ENCODE peak calls at places on chromosomes 12 and 14, in five cellular contexts. A is cardiac fibroblast, K is kidney epithelial cell, M is OCI-LY7, P is heart right ventricle. N is an unnamed sample.

GRCh38 chr14:90574640-90575131 is 177.9 kb downstream of the CALM1 start:
- DNase-seq in A (peak), K (no peak), M (no peak), P (peak), N (no peak)

GRCh38 chr12:12817611-12818010 is 4.5 kb downstream of the DDX47 start:
- DNase-seq in A (no peak), K (no peak), M (no peak), P (no peak), N (no peak)

GRCh38 chr14:69772082-69773017 is 5.4 kb downstream of the SRSF5 start:
- DNase-seq in A (no peak), K (no peak), M (no peak), P (no peak), N (no peak)

GRCh38 chr12:12993367-12993766 is 6.7 kb downstream of the HEBP1 start:
- DNase-seq in A (no peak), K (no peak), M (no peak), P (no peak), N (no peak)

GRCh38 chr12:54419088-54419887 is at the start of gene ITGA5:
- DNase-seq in A (peak), K (no peak), M (no peak), P (peak), N (peak)

GRCh38 chr12:4962539-4963486 is 53.1 kb downstream of the KCNA1 start:
- DNase-seq in A (no peak), K (no peak), M (no peak), P (no peak), N (no peak)

GRCh38 chr12:32198555-32198954 is 91.9 kb downstream of the BICD1 start:
- DNase-seq in A (peak), K (peak), M (no peak), P (no peak), N (no peak)

GRCh38 chr12:20220339-20220738 is 148.0 kb upstream of the PDE3A start:
- DNase-seq in A (peak), K (no peak), M (peak), P (no peak), N (peak)

GRCh38 chr12:38907171-38907923 is 2.0 kb upstream of the CPNE8 start:
- DNase-seq in A (no peak), K (no peak), M (no peak), P (no peak), N (no peak)

GRCh38 chr12:71947645-71948105 is 9.0 kb downstream of the TPH2 start:
- DNase-seq in A (peak), K (peak), M (no peak), P (no peak), N (peak)

GRCh38 chr12:86727151-86727550 is 471.0 kb upstream of the MGAT4C start:
- DNase-seq in A (peak), K (no peak), M (no peak), P (no peak), N (peak)

GRCh38 chr12:95803817-95804216 is 13.3 kb upstream of the NTN4 start:
- DNase-seq in A (no peak), K (no peak), M (no peak), P (no peak), N (no peak)

GRCh38 chr12:11728154-11728755 is 78.8 kb downstream of the ETV6 start:
- DNase-seq in A (no peak), K (no peak), M (no peak), P (no peak), N (no peak)

GRCh38 chr12:58249610-58250009 is 308.2 kb downstream of the ATP23 start:
- DNase-seq in A (peak), K (no peak), M (no peak), P (peak), N (no peak)

GRCh38 chr12:107762874-107763273 is 1.9 kb upstream of the PRDM4 start:
- DNase-seq in A (no peak), K (no peak), M (no peak), P (no peak), N (no peak)

GRCh38 chr12:117339104-117339503 is 22.3 kb downstream of the NOS1 start:
- DNase-seq in A (no peak), K (no peak), M (no peak), P (no peak), N (no peak)

GRCh38 chr12:57576613-57577160 is 14.3 kb upstream of the PIP4K2C start:
- DNase-seq in A (no peak), K (no peak), M (no peak), P (no peak), N (no peak)

GRCh38 chr14:37384870-37385596 is 187.3 kb downstream of the MIPOL1 start:
- DNase-seq in A (no peak), K (no peak), M (no peak), P (no peak), N (no peak)

GRCh38 chr12:104974626-104975290 is 11.4 kb upstream of the NOPCHAP1 start:
- DNase-seq in A (no peak), K (no peak), M (peak), P (no peak), N (no peak)

DNA sequence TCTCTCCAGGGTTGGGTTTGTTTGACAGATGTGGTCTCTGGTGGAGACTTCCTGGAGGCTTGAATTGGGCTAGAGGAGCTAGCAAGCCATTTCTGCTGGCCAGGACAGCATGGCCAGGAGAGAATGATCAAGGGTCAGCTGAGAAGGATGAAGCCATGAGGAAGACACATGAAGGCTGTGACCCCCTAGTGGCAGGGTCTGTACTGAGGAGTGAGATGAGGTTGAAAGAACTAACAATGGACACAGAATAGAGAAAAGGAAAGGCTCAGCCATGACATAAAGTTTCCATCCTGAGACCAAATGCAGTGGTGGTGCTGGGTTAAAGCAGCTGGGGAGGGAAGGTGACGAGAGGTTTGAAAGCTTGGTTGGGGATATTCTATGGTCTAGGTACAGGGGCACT is 89.9 kb downstream of the NT5DC3 start:
- DNase-seq in A (no peak), K (no peak), M (no peak), P (no peak), N (no peak)
- TF ChIP-seq CTCF in A (peak), K (peak), M (peak), P (no peak), N (no peak)

GRCh38 chr14:106842687-106843086 is 1316.3 kb downstream of the TMEM121 start:
- DNase-seq in A (no peak), K (no peak), M (peak), P (no peak), N (no peak)

GRCh38 chr14:106844608-106845285 is 1318.4 kb downstream of the TMEM121 start:
- DNase-seq in A (no peak), K (no peak), M (peak), P (peak), N (no peak)

GRCh38 chr14:106843951-106844483 is 1317.6 kb downstream of the TMEM121 start:
- DNase-seq in A (no peak), K (no peak), M (peak), P (no peak), N (no peak)

GRCh38 chr14:106841701-106842100 is 1315.3 kb downstream of the TMEM121 start:
- DNase-seq in A (no peak), K (peak), M (no peak), P (no peak), N (no peak)

GRCh38 chr14:106843376-106843775 is 1317.0 kb downstream of the TMEM121 start:
- DNase-seq in A (no peak), K (no peak), M (peak), P (no peak), N (no peak)
- H3K4me3 ChIP-seq in A (no peak), K (no peak), M (peak), P (peak), N (no peak)

DNA sequence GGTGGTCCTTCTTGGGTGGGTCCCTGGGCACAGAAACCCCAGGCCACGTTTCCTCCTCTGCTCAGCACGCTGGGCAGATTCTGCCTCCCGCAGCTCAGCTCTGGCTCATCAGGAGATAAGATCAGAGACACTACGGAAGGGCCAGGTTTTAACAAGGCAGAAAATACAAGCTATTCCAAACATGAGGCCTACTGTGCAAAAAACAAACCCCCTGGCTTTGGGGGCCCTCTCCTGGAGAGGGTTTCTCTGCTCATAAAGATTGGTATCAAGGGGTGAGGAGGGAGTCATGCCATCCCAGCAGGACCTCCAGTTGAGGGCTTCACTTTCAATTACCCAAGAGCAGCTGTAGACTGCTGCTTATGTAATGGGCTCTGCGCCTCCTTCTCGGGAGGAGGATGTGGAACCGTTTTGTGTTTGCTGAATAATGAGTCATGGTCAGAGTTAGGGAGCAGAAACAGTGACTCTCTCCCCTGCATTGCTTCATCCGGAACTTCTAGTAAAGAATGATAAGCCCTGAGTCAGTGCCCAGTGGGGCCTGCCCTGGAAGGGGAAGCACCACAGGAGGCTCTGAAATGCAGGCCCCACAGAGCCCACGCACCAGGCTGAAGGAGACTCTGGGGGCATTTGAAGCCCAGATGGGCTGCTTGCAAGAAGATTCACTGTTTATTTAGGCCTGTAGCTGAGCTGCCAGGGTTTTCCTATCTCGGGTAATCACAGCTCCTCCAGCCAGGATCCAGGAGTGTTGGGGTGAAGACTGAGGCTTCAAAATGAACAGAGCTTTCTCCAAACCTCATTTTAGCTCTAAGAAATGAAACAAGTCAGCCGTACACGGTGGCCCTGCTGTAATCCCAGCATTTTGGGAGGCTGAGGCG is 79.3 kb downstream of the SSPN start:
- DNase-seq in A (peak), K (peak), M (no peak), P (peak), N (peak)
- TF ChIP-seq CTCF in A (peak), K (peak), M (no peak), P (no peak), N (peak)

DNA sequence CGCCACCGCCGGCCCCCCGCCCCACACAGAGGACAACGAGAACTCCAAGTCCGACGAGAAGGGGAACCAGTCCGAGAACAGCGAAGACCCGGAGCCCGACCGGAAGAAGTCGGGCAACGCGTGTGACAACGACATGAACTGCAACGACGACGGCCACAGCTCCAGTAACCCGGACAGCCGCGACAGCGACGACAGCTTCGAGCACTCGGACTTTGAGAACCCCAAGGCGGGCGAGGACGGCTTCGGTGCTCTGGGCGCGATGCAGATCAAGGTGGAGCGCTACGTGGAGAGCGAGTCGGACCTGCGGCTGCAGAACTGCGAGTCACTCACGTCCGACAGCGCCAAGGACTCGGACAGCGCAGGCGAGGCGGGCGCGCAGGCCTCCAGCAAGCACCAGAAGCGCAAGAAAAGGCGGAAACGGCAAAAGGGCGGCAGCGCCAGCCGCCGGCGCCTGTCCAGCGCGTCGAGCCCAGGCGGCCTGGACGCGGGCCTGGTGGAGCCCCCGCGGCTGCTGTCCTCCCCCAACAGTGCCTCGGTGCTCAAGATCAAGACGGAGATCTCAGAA is 151.1 kb downstream of the EGLN3 start:
- DNase-seq in A (peak), K (no peak), M (no peak), P (peak), N (no peak)
- H3K4me3 ChIP-seq in A (peak), K (no peak), M (no peak), P (peak), N (no peak)

GRCh38 chr14:79356040-79356439 is 855.3 kb downstream of the DIO2 start:
- DNase-seq in A (peak), K (no peak), M (no peak), P (no peak), N (peak)
- TF ChIP-seq CTCF in A (no peak), K (peak), M (no peak), P (no peak), N (peak)

GRCh38 chr12:131990066-131990979 is 40.6 kb downstream of the EP400 start:
- DNase-seq in A (no peak), K (no peak), M (no peak), P (no peak), N (peak)
- H3K4me3 ChIP-seq in A (no peak), K (no peak), M (no peak), P (no peak), N (no peak)

DNA sequence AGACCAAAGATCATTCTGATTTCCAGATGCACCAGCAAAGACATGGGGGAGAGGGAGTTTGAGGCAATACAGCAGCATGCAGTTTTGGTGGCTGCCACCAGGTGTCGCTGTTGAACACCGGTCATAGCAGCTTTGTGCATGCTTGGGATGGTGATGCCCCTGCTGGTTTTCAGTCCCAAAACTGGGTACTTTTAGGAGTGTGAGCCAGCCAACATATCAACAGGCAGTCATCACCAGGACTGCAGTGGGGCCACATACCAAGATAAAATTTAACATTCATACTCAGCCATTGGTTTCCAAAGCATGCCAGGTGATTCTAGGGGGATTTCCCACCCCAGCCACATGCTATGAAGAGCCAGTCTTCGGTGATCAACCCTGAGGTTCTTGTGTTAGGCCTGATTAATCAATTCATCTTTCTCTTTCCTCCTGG is 64.2 kb downstream of the PHETA1 start:
- DNase-seq in A (no peak), K (no peak), M (peak), P (no peak), N (peak)
- TF ChIP-seq CTCF in A (peak), K (peak), M (peak), P (peak), N (peak)

DNA sequence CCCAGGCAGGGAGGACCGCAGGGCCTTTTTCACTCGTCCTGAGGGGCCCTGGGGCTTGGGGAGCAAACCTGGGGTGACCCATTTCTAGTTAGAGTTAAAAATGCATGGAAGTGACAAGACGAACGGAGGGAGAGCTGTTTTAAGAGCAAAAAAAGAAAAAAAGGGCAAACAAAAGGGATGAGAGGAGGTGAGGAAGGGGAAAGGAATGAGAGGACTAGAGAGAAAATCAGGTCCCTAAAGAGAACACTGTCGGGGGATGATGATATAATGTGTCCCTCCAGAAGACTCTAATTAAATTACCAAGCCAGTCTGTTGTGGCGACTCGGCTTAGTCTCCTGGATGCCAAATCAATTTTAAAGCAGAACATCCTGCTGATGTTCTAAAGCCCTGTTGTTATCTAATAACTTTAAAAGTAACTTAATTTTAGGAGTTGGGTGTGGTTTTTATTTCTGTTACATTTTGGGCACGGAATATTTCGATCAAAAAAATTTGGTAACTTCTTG is 1.1 kb downstream of the ANO6 start:
- DNase-seq in A (no peak), K (no peak), M (peak), P (no peak), N (peak)
- H3K4me3 ChIP-seq in A (peak), K (peak), M (peak), P (peak), N (peak)

GRCh38 chr14:102288139-102288538 is 16.8 kb downstream of the MOK start:
- DNase-seq in A (no peak), K (no peak), M (no peak), P (no peak), N (no peak)

GRCh38 chr14:102279688-102280348 is 25.1 kb downstream of the MOK start:
- DNase-seq in A (peak), K (peak), M (no peak), P (no peak), N (peak)

GRCh38 chr14:102282751-102283465 is 22.1 kb downstream of the MOK start:
- DNase-seq in A (no peak), K (no peak), M (no peak), P (no peak), N (no peak)

GRCh38 chr14:102280376-102280962 is 24.5 kb downstream of the MOK start:
- DNase-seq in A (peak), K (peak), M (no peak), P (no peak), N (peak)

GRCh38 chr14:102285106-102285505 is 19.9 kb downstream of the MOK start:
- DNase-seq in A (no peak), K (no peak), M (no peak), P (no peak), N (no peak)
- TF ChIP-seq CTCF in A (no peak), K (no peak), M (no peak), P (no peak), N (no peak)

N was measured in astrocyte of the spinal cord.